ENCODE peak calls at places on chromosome 13, in seven cellular contexts. L, U, R, Q, O, D and F are unnamed samples.

GRCh38 chr13:29922896-29923295 is 72.5 kb upstream of the UBL3 start:
- DNase-seq in L (no peak), U (no peak), R (no peak), Q (no peak), O (peak; percentile 51), D (peak; percentile 67), F (no peak)

GRCh38 chr13:104357174-104357573 is 1291.0 kb upstream of the SLC10A2 start:
- DNase-seq in L (no peak), U (no peak), R (no peak), Q (no peak), O (no peak), D (peak; percentile 20), F (no peak)

GRCh38 chr13:106752584-106753202 is 184.8 kb upstream of the ARGLU1 start:
- DNase-seq in L (no peak), U (no peak), R (no peak), Q (no peak), O (no peak), D (peak; percentile 0), F (no peak)

GRCh38 chr13:94602467-94602866 is 810 bp downstream of the GPR180 start:
- DNase-seq in L (no peak), U (no peak), R (no peak), Q (no peak), O (no peak), D (no peak), F (no peak)

GRCh38 chr13:41222259-41222852 is 28.0 kb upstream of the KBTBD7 start:
- DNase-seq in L (peak; percentile 37), U (peak; percentile 50), R (no peak), Q (no peak), O (peak; percentile 61), D (peak; percentile 71), F (peak; percentile 69)

GRCh38 chr13:49669735-49670309 is 21.5 kb downstream of the EBPL start:
- DNase-seq in L (peak; percentile 44), U (peak; percentile 63), R (peak; percentile 38), Q (peak; percentile 54), O (peak; percentile 86), D (peak; percentile 75), F (peak; percentile 69)

GRCh38 chr13:47672982-47673670 is 327.9 kb downstream of the SUCLA2 start:
- DNase-seq in L (no peak), U (no peak), R (no peak), Q (peak; percentile 75), O (peak; percentile 99), D (peak; percentile 97), F (no peak)

GRCh38 chr13:47896546-47896945 is 104.5 kb downstream of the SUCLA2 start:
- DNase-seq in L (no peak), U (no peak), R (no peak), Q (no peak), O (no peak), D (no peak), F (no peak)

GRCh38 chr13:37289212-37289935 is 183.9 kb upstream of the CSNK1A1L start:
- DNase-seq in L (no peak), U (no peak), R (no peak), Q (no peak), O (no peak), D (peak; percentile 18), F (no peak)

GRCh38 chr13:42364613-42365000 is 92.7 kb downstream of the AKAP11 start:
- DNase-seq in L (no peak), U (no peak), R (no peak), Q (no peak), O (no peak), D (no peak), F (no peak)

GRCh38 chr13:101624981-101625380 is 172.5 kb downstream of the ITGBL1 start:
- DNase-seq in L (no peak), U (no peak), R (no peak), Q (no peak), O (no peak), D (no peak), F (no peak)

GRCh38 chr13:73129023-73129422 is 70.2 kb downstream of the KLF5 start:
- DNase-seq in L (no peak), U (no peak), R (no peak), Q (no peak), O (no peak), D (no peak), F (no peak)

GRCh38 chr13:94947392-94947791 is 235.0 kb upstream of the SOX21 start:
- DNase-seq in L (no peak), U (no peak), R (no peak), Q (no peak), O (no peak), D (no peak), F (no peak)

GRCh38 chr13:98981596-98982195 is 3.8 kb upstream of the DOCK9 start:
- DNase-seq in L (no peak), U (no peak), R (no peak), Q (no peak), O (no peak), D (no peak), F (no peak)

GRCh38 chr13:38590796-38591507 is 95.9 kb upstream of the FREM2 start:
- DNase-seq in L (peak; percentile 64), U (no peak), R (no peak), Q (no peak), O (no peak), D (no peak), F (no peak)

GRCh38 chr13:65638572-65639168 is 1591.5 kb downstream of the PCDH9 start:
- DNase-seq in L (no peak), U (peak; percentile 35), R (no peak), Q (peak; percentile 34), O (peak; percentile 78), D (peak; percentile 79), F (peak; percentile 4)

GRCh38 chr13:47639716-47640447 is 361.2 kb downstream of the SUCLA2 start:
- DNase-seq in L (no peak), U (no peak), R (no peak), Q (no peak), O (no peak), D (no peak), F (no peak)

GRCh38 chr13:27810009-27810408 is 17.7 kb downstream of the GSX1 start:
- DNase-seq in L (no peak), U (no peak), R (no peak), Q (no peak), O (no peak), D (no peak), F (no peak)

GRCh38 chr13:96025283-96025682 is 27.9 kb downstream of the UGGT2 start:
- DNase-seq in L (no peak), U (no peak), R (no peak), Q (no peak), O (peak; percentile 7), D (peak; percentile 5), F (no peak)

GRCh38 chr13:84263354-84264069 is 381.2 kb upstream of the SLITRK1 start:
- DNase-seq in L (no peak), U (no peak), R (no peak), Q (no peak), O (no peak), D (no peak), F (no peak)

GRCh38 chr13:45362939-45363338 is 22.0 kb upstream of the TPT1 start:
- DNase-seq in L (no peak), U (no peak), R (no peak), Q (no peak), O (no peak), D (no peak), F (no peak)

GRCh38 chr13:29594310-29594709 is 1.2 kb downstream of the SLC7A1 start:
- DNase-seq in L (no peak), U (no peak), R (peak; percentile 59), Q (peak; percentile 56), O (peak; percentile 78), D (peak; percentile 54), F (peak; percentile 67)

GRCh38 chr13:36347826-36348225 is 1.6 kb upstream of the SPART start:
- DNase-seq in L (no peak), U (no peak), R (no peak), Q (no peak), O (no peak), D (no peak), F (no peak)

GRCh38 chr13:67369895-67370660 is 139.9 kb upstream of the PCDH9 start:
- DNase-seq in L (no peak), U (no peak), R (no peak), Q (peak; percentile 70), O (peak; percentile 97), D (peak; percentile 92), F (peak; percentile 6)

GRCh38 chr13:40483601-40484000 is 182.8 kb downstream of the FOXO1 start:
- DNase-seq in L (no peak), U (no peak), R (no peak), Q (no peak), O (no peak), D (no peak), F (no peak)

GRCh38 chr13:76944457-76944856 is 3.9 kb upstream of the ACOD1 start:
- DNase-seq in L (no peak), U (no peak), R (no peak), Q (peak; percentile 7), O (peak; percentile 88), D (peak; percentile 70), F (peak; percentile 58)
- H3K27ac ChIP-seq in L (no peak overlapping the region), U (no peak overlapping the region), R (no peak overlapping the region), Q (no peak overlapping the region), O (no peak overlapping the region), D (no peak overlapping the region), F (peak overlapping the region; percentile 87)

GRCh38 chr13:52845766-52846566 is 2.5 kb downstream of the PCDH8 start:
- DNase-seq in L (no peak), U (no peak), R (peak; percentile 23), Q (no peak), O (peak; percentile 1), D (peak; percentile 32), F (peak; percentile 8)

GRCh38 chr13:52847682-52848432 is 583 bp downstream of the PCDH8 start:
- DNase-seq in L (no peak), U (no peak), R (no peak), Q (no peak), O (no peak), D (no peak), F (no peak)

GRCh38 chr13:52847322-52847681 is 1.1 kb downstream of the PCDH8 start:
- DNase-seq in L (no peak), U (no peak), R (no peak), Q (no peak), O (no peak), D (no peak), F (no peak)

GRCh38 chr13:52845334-52845761 is 3.1 kb downstream of the PCDH8 start:
- DNase-seq in L (no peak), U (no peak), R (no peak), Q (no peak), O (no peak), D (no peak), F (peak; percentile 14)

GRCh38 chr13:52846567-52847321 is 1.7 kb downstream of the PCDH8 start:
- DNase-seq in L (no peak), U (no peak), R (peak; percentile 60), Q (no peak), O (peak; percentile 7), D (peak; percentile 51), F (peak; percentile 32)
- TF ChIP-seq CTCF in L (no peak), U (no peak), R (peak; percentile 47), Q (peak; percentile 13), O (no peak), D (peak; percentile 52), F (no peak)

DNA sequence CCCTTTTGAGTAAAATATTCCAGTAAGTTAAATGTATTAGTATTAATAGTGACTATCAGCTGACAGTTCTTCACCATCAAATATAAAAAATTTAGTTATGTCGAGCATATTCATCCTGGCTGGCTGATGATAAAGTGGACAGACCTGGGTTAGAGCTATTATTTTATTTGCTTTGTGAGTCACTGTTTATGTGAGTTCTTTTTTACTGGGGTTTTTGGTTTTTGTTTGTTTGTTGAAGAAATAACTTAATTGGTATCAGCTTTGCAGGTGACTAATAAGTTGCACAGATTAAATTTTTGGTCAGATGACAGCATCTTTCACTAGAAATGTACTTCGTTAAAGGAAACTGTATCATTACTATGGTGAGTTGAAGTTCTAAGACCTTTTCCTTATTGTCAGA is 224.7 kb downstream of the GGACT start:
- DNase-seq in L (no peak), U (no peak), R (no peak), Q (peak; percentile 16), O (peak; percentile 29), D (peak; percentile 9), F (peak; percentile 7)
- H3K27ac ChIP-seq in L (no peak overlapping the region), U (peak overlapping the region; percentile 71), R (no peak overlapping the region), Q (no peak overlapping the region), O (peak overlapping the region; percentile 42), D (no peak overlapping the region), F (no peak overlapping the region)

GRCh38 chr13:32031025-32031814 is at the start of gene FRY:
- DNase-seq in L (peak; percentile 51), U (peak; percentile 15), R (peak; percentile 38), Q (no peak), O (peak; percentile 56), D (peak; percentile 64), F (peak; percentile 38)
- TF ChIP-seq CTCF in L (no peak), U (no peak), R (no peak), Q (peak; percentile 20), O (peak; percentile 24), D (peak; percentile 24), F (no peak)